ENCODE peak calls at places on chromosomes 1 and 21, in seven cellular contexts. One of them, this sample, is unnamed.

GRCh38 chr21:46150073-46150472 is 5.3 kb downstream of the FTCD start:
- DNase-seq in NCI-H526 treated with DMSO at 0.1 percent for 48 hours: no peak
- DNase-seq in progenitor cell of endocrine pancreas: no peak
- DNase-seq in aorta: peak; percentile 40
- DNase-seq in H4: no peak
- DNase-seq in GM13976: no peak
- DNase-seq in amygdala: no peak
- DNase-seq in this sample: no peak

GRCh38 chr1:116671835-116672234 is 4.3 kb upstream of the IGSF3 start:
- DNase-seq in NCI-H526 treated with DMSO at 0.1 percent for 48 hours: no peak
- DNase-seq in progenitor cell of endocrine pancreas: no peak
- DNase-seq in aorta: no peak
- DNase-seq in H4: no peak
- DNase-seq in GM13976: no peak
- DNase-seq in amygdala: no peak
- DNase-seq in this sample: no peak

GRCh38 chr1:103266036-103266435 is 157.7 kb upstream of the COL11A1 start:
- DNase-seq in NCI-H526 treated with DMSO at 0.1 percent for 48 hours: no peak
- DNase-seq in progenitor cell of endocrine pancreas: no peak
- DNase-seq in aorta: no peak
- DNase-seq in H4: no peak
- DNase-seq in GM13976: no peak
- DNase-seq in amygdala: no peak
- DNase-seq in this sample: no peak

GRCh38 chr1:236141447-236142357 is 637 bp upstream of the GPR137B start:
- DNase-seq in NCI-H526 treated with DMSO at 0.1 percent for 48 hours: peak; percentile 46
- DNase-seq in progenitor cell of endocrine pancreas: peak; percentile 20
- DNase-seq in aorta: no peak
- DNase-seq in H4: peak; percentile 31
- DNase-seq in GM13976: peak; percentile 71
- DNase-seq in amygdala: peak; percentile 65
- DNase-seq in this sample: no peak

GRCh38 chr1:223403184-223403815 is 10.1 kb downstream of the CCDC185 start:
- DNase-seq in NCI-H526 treated with DMSO at 0.1 percent for 48 hours: no peak
- DNase-seq in progenitor cell of endocrine pancreas: no peak
- DNase-seq in aorta: no peak
- DNase-seq in H4: no peak
- DNase-seq in GM13976: no peak
- DNase-seq in amygdala: no peak
- DNase-seq in this sample: no peak

GRCh38 chr1:206633708-206634121 is 1.6 kb upstream of the DYRK3 start:
- DNase-seq in NCI-H526 treated with DMSO at 0.1 percent for 48 hours: no peak
- DNase-seq in progenitor cell of endocrine pancreas: no peak
- DNase-seq in aorta: no peak
- DNase-seq in H4: peak; percentile 37
- DNase-seq in GM13976: no peak
- DNase-seq in amygdala: no peak
- DNase-seq in this sample: no peak

GRCh38 chr1:226497991-226498689 is 50.4 kb upstream of the STUM start:
- DNase-seq in NCI-H526 treated with DMSO at 0.1 percent for 48 hours: no peak
- DNase-seq in progenitor cell of endocrine pancreas: no peak
- DNase-seq in aorta: no peak
- DNase-seq in H4: no peak
- DNase-seq in GM13976: no peak
- DNase-seq in amygdala: peak; percentile 52
- DNase-seq in this sample: no peak

GRCh38 chr1:54324031-54324654 is 82.1 kb downstream of the SSBP3 start:
- DNase-seq in NCI-H526 treated with DMSO at 0.1 percent for 48 hours: no peak
- DNase-seq in progenitor cell of endocrine pancreas: no peak
- DNase-seq in aorta: no peak
- DNase-seq in H4: no peak
- DNase-seq in GM13976: no peak
- DNase-seq in amygdala: peak; percentile 58
- DNase-seq in this sample: no peak

GRCh38 chr1:159996653-159997052 is 35.1 kb downstream of the PIGM start:
- DNase-seq in NCI-H526 treated with DMSO at 0.1 percent for 48 hours: no peak
- DNase-seq in progenitor cell of endocrine pancreas: no peak
- DNase-seq in aorta: no peak
- DNase-seq in H4: peak; percentile 25
- DNase-seq in GM13976: no peak
- DNase-seq in amygdala: no peak
- DNase-seq in this sample: no peak

GRCh38 chr1:200231787-200232222 is 178.0 kb downstream of the ZNF281 start:
- DNase-seq in NCI-H526 treated with DMSO at 0.1 percent for 48 hours: no peak
- DNase-seq in progenitor cell of endocrine pancreas: no peak
- DNase-seq in aorta: no peak
- DNase-seq in H4: no peak
- DNase-seq in GM13976: no peak
- DNase-seq in amygdala: no peak
- DNase-seq in this sample: no peak

GRCh38 chr21:43313221-43313938 is 113.6 kb downstream of the SIK1 start:
- DNase-seq in NCI-H526 treated with DMSO at 0.1 percent for 48 hours: peak; percentile 41
- DNase-seq in progenitor cell of endocrine pancreas: no peak
- DNase-seq in aorta: no peak
- DNase-seq in H4: no peak
- DNase-seq in GM13976: no peak
- DNase-seq in amygdala: no peak
- DNase-seq in this sample: no peak

GRCh38 chr1:51690285-51690961 is 73.5 kb downstream of the OSBPL9 start:
- DNase-seq in NCI-H526 treated with DMSO at 0.1 percent for 48 hours: no peak
- DNase-seq in progenitor cell of endocrine pancreas: no peak
- DNase-seq in aorta: no peak
- DNase-seq in H4: peak; percentile 51
- DNase-seq in GM13976: no peak
- DNase-seq in amygdala: no peak
- DNase-seq in this sample: no peak

GRCh38 chr1:227560393-227560792 is 3.0 kb upstream of the ZNF678 start:
- DNase-seq in NCI-H526 treated with DMSO at 0.1 percent for 48 hours: no peak
- DNase-seq in progenitor cell of endocrine pancreas: no peak
- DNase-seq in aorta: no peak
- DNase-seq in H4: no peak
- DNase-seq in GM13976: no peak
- DNase-seq in amygdala: no peak
- DNase-seq in this sample: no peak

GRCh38 chr1:179953974-179954493 is 576 bp upstream of the CEP350 start:
- DNase-seq in NCI-H526 treated with DMSO at 0.1 percent for 48 hours: peak; percentile 90
- DNase-seq in progenitor cell of endocrine pancreas: no peak
- DNase-seq in aorta: peak; percentile 44
- DNase-seq in H4: no peak
- DNase-seq in GM13976: peak; percentile 35
- DNase-seq in amygdala: peak; percentile 54
- DNase-seq in this sample: no peak

GRCh38 chr1:174005032-174005431 is 17.1 kb downstream of the RC3H1 start:
- DNase-seq in NCI-H526 treated with DMSO at 0.1 percent for 48 hours: no peak
- DNase-seq in progenitor cell of endocrine pancreas: no peak
- DNase-seq in aorta: no peak
- DNase-seq in H4: peak; percentile 39
- DNase-seq in GM13976: peak; percentile 77
- DNase-seq in amygdala: no peak
- DNase-seq in this sample: no peak

GRCh38 chr1:226884966-226885820 is 14.8 kb downstream of the PSEN2 start:
- DNase-seq in NCI-H526 treated with DMSO at 0.1 percent for 48 hours: no peak
- DNase-seq in progenitor cell of endocrine pancreas: no peak
- DNase-seq in aorta: no peak
- DNase-seq in H4: no peak
- DNase-seq in GM13976: no peak
- DNase-seq in amygdala: no peak
- DNase-seq in this sample: no peak

GRCh38 chr1:54402896-54403295 is 3.3 kb downstream of the SSBP3 start:
- DNase-seq in NCI-H526 treated with DMSO at 0.1 percent for 48 hours: no peak
- DNase-seq in progenitor cell of endocrine pancreas: no peak
- DNase-seq in aorta: no peak
- DNase-seq in H4: no peak
- DNase-seq in GM13976: no peak
- DNase-seq in amygdala: no peak
- DNase-seq in this sample: no peak

GRCh38 chr1:95115708-95116137 is 1.4 kb upstream of the TLCD4 start:
- DNase-seq in NCI-H526 treated with DMSO at 0.1 percent for 48 hours: no peak
- DNase-seq in progenitor cell of endocrine pancreas: no peak
- DNase-seq in aorta: no peak
- DNase-seq in H4: no peak
- DNase-seq in GM13976: no peak
- DNase-seq in amygdala: no peak
- DNase-seq in this sample: no peak

GRCh38 chr1:29502225-29502755 is 266.0 kb downstream of the PTPRU start:
- DNase-seq in NCI-H526 treated with DMSO at 0.1 percent for 48 hours: no peak
- DNase-seq in progenitor cell of endocrine pancreas: no peak
- DNase-seq in aorta: no peak
- DNase-seq in H4: no peak
- DNase-seq in GM13976: no peak
- DNase-seq in amygdala: no peak
- DNase-seq in this sample: no peak

GRCh38 chr1:115237507-115237906 is 100.5 kb downstream of the NGF start:
- DNase-seq in NCI-H526 treated with DMSO at 0.1 percent for 48 hours: no peak
- DNase-seq in progenitor cell of endocrine pancreas: no peak
- DNase-seq in aorta: no peak
- DNase-seq in H4: no peak
- DNase-seq in GM13976: no peak
- DNase-seq in amygdala: no peak
- DNase-seq in this sample: no peak

GRCh38 chr1:58809327-58810040 is 25.6 kb upstream of the JUN start:
- DNase-seq in NCI-H526 treated with DMSO at 0.1 percent for 48 hours: no peak
- DNase-seq in progenitor cell of endocrine pancreas: no peak
- DNase-seq in aorta: no peak
- DNase-seq in H4: no peak
- DNase-seq in GM13976: no peak
- DNase-seq in amygdala: no peak
- DNase-seq in this sample: peak; percentile 61

GRCh38 chr1:94658221-94658620 is 116.7 kb upstream of the F3 start:
- DNase-seq in NCI-H526 treated with DMSO at 0.1 percent for 48 hours: no peak
- DNase-seq in progenitor cell of endocrine pancreas: no peak
- DNase-seq in aorta: no peak
- DNase-seq in H4: no peak
- DNase-seq in GM13976: no peak
- DNase-seq in amygdala: no peak
- DNase-seq in this sample: no peak

GRCh38 chr1:15386128-15386824 is 23.4 kb upstream of the EFHD2 start:
- DNase-seq in NCI-H526 treated with DMSO at 0.1 percent for 48 hours: no peak
- DNase-seq in progenitor cell of endocrine pancreas: no peak
- DNase-seq in aorta: no peak
- DNase-seq in H4: no peak
- DNase-seq in GM13976: no peak
- DNase-seq in amygdala: peak; percentile 27
- DNase-seq in this sample: no peak

GRCh38 chr1:83999316-83999819 is 436 bp upstream of the TTLL7 start:
- DNase-seq in NCI-H526 treated with DMSO at 0.1 percent for 48 hours: peak; percentile 73
- DNase-seq in progenitor cell of endocrine pancreas: no peak
- DNase-seq in aorta: peak; percentile 84
- DNase-seq in H4: peak; percentile 24
- DNase-seq in GM13976: peak; percentile 80
- DNase-seq in amygdala: no peak
- DNase-seq in this sample: peak; percentile 64

GRCh38 chr1:24018611-24019580 is 38.8 kb upstream of the SRSF10 start:
- DNase-seq in NCI-H526 treated with DMSO at 0.1 percent for 48 hours: no peak
- DNase-seq in progenitor cell of endocrine pancreas: peak; percentile 43
- DNase-seq in aorta: peak; percentile 95
- DNase-seq in H4: peak; percentile 98
- DNase-seq in GM13976: no peak
- DNase-seq in amygdala: peak; percentile 76
- DNase-seq in this sample: peak; percentile 97

GRCh38 chr1:156767879-156768608 is 709 bp downstream of the PRCC start:
- DNase-seq in NCI-H526 treated with DMSO at 0.1 percent for 48 hours: no peak
- DNase-seq in progenitor cell of endocrine pancreas: no peak
- DNase-seq in aorta: peak; percentile 69
- DNase-seq in H4: no peak
- DNase-seq in GM13976: peak; percentile 43
- DNase-seq in amygdala: peak; percentile 55
- DNase-seq in this sample: no peak

GRCh38 chr21:15275615-15276228 is 210.9 kb upstream of the NRIP1 start:
- DNase-seq in NCI-H526 treated with DMSO at 0.1 percent for 48 hours: no peak
- DNase-seq in progenitor cell of endocrine pancreas: no peak
- DNase-seq in aorta: no peak
- DNase-seq in H4: no peak
- DNase-seq in GM13976: no peak
- DNase-seq in amygdala: no peak
- DNase-seq in this sample: no peak

GRCh38 chr1:181482521-181483083 is 715 bp upstream of the CACNA1E start:
- DNase-seq in NCI-H526 treated with DMSO at 0.1 percent for 48 hours: no peak
- DNase-seq in progenitor cell of endocrine pancreas: peak; percentile 54
- DNase-seq in aorta: peak; percentile 49
- DNase-seq in H4: no peak
- DNase-seq in GM13976: peak; percentile 85
- DNase-seq in amygdala: peak; percentile 47
- DNase-seq in this sample: no peak

GRCh38 chr1:3564921-3565831 is 46.1 kb downstream of the MEGF6 start:
- DNase-seq in NCI-H526 treated with DMSO at 0.1 percent for 48 hours: no peak
- DNase-seq in progenitor cell of endocrine pancreas: peak; percentile 39
- DNase-seq in aorta: no peak
- DNase-seq in H4: no peak
- DNase-seq in GM13976: peak; percentile 89
- DNase-seq in amygdala: no peak
- DNase-seq in this sample: no peak

GRCh38 chr1:91036894-91037829 is 15.3 kb upstream of the ZNF644 start:
- DNase-seq in NCI-H526 treated with DMSO at 0.1 percent for 48 hours: no peak
- DNase-seq in progenitor cell of endocrine pancreas: no peak
- DNase-seq in aorta: no peak
- DNase-seq in H4: no peak
- DNase-seq in GM13976: no peak
- DNase-seq in amygdala: no peak
- DNase-seq in this sample: no peak